ENCODE peak calls at places on chromosomes 5 and 9, in five cellular contexts. One of them, this sample, is unnamed.

GRCh38 chr9:72983056-72983455 is 30.2 kb upstream of the ALDH1A1 start:
- DNase-seq in IMR-90: no peak
- DNase-seq in SK-N-SH: no peak
- DNase-seq in A549: no peak
- DNase-seq in mesenchymal stem cell: no peak
- DNase-seq in this sample: no peak

GRCh38 chr5:157449011-157449723 is 10.8 kb upstream of the NIPAL4 start:
- DNase-seq in IMR-90: no peak
- DNase-seq in SK-N-SH: peak
- DNase-seq in A549: no peak
- DNase-seq in mesenchymal stem cell: no peak
- DNase-seq in this sample: no peak

GRCh38 chr5:81519217-81519905 is 125.4 kb upstream of the ACOT12 start:
- DNase-seq in IMR-90: no peak
- DNase-seq in SK-N-SH: no peak
- DNase-seq in A549: no peak
- DNase-seq in mesenchymal stem cell: no peak
- DNase-seq in this sample: no peak

GRCh38 chr5:1701884-1702283 is 97.8 kb downstream of the MRPL36 start:
- DNase-seq in IMR-90: no peak
- DNase-seq in SK-N-SH: no peak
- DNase-seq in A549: no peak
- DNase-seq in mesenchymal stem cell: no peak
- DNase-seq in this sample: no peak

GRCh38 chr9:130689937-130690700 is 3.5 kb upstream of the EXOSC2 start:
- DNase-seq in IMR-90: peak
- DNase-seq in SK-N-SH: peak
- DNase-seq in A549: peak
- DNase-seq in mesenchymal stem cell: peak
- DNase-seq in this sample: peak

GRCh38 chr9:110765926-110766325 is 97.3 kb downstream of the MUSK start:
- DNase-seq in IMR-90: no peak
- DNase-seq in SK-N-SH: no peak
- DNase-seq in A549: no peak
- DNase-seq in mesenchymal stem cell: no peak
- DNase-seq in this sample: no peak

GRCh38 chr9:120014751-120015235 is 565.2 kb downstream of the CDK5RAP2 start:
- DNase-seq in IMR-90: no peak
- DNase-seq in SK-N-SH: no peak
- DNase-seq in A549: no peak
- DNase-seq in mesenchymal stem cell: no peak
- DNase-seq in this sample: no peak

GRCh38 chr9:6829027-6829426 is 71.3 kb downstream of the KDM4C start:
- DNase-seq in IMR-90: peak
- DNase-seq in SK-N-SH: no peak
- DNase-seq in A549: peak
- DNase-seq in mesenchymal stem cell: peak
- DNase-seq in this sample: no peak

GRCh38 chr9:33690156-33690908 is 105.0 kb upstream of the PRSS3 start:
- DNase-seq in IMR-90: no peak
- DNase-seq in SK-N-SH: no peak
- DNase-seq in A549: no peak
- DNase-seq in mesenchymal stem cell: no peak
- DNase-seq in this sample: no peak

GRCh38 chr5:167064199-167064811 is 1227.1 kb upstream of the WWC1 start:
- DNase-seq in IMR-90: no peak
- DNase-seq in SK-N-SH: no peak
- DNase-seq in A549: no peak
- DNase-seq in mesenchymal stem cell: no peak
- DNase-seq in this sample: no peak

GRCh38 chr5:140926211-140926902 is at the start of gene PCDHAC1:
- DNase-seq in IMR-90: no peak
- DNase-seq in SK-N-SH: peak
- DNase-seq in A549: peak
- DNase-seq in mesenchymal stem cell: peak
- DNase-seq in this sample: peak

GRCh38 chr9:79617395-79617794 is 45.6 kb downstream of the TLE4 start:
- DNase-seq in IMR-90: peak
- DNase-seq in SK-N-SH: no peak
- DNase-seq in A549: no peak
- DNase-seq in mesenchymal stem cell: no peak
- DNase-seq in this sample: no peak

DNA sequence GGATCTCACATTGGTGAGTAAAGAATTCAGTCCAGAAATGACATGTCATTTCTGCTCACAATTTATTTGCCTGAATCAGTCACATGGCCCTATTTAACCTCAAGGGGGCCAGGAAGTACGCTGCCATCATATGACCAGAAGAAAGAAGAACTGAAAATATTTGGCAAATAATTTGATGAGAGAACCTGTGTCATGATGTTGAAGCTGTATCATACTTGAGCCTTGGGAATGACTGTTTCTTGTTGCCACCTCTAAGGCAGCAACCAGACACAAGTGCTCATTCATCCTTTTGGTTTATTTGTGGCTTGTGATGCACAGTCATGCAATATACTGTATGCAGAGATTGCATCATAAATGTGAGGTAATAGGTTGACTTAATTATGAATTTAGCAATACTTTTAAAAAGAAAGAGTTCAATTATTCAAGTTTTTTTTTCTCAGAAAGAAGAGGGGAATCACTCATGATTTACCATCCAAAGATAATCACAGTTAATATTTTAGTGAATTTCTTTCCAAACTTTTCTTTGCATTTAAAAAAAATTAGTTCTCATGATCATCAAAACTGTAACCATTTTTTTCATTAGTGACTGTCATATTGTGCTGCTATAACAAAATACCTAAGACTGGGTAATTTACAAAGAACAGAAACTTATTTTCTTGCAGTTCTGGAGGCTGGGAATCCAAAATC is 8.2 kb upstream of the ZFYVE16 start:
- DNase-seq in IMR-90: peak
- DNase-seq in SK-N-SH: peak
- DNase-seq in A549: peak
- DNase-seq in mesenchymal stem cell: peak
- DNase-seq in this sample: peak
- H3K4me2 ChIP-seq in IMR-90: no peak
- H3K4me2 ChIP-seq in SK-N-SH: no peak
- H3K4me2 ChIP-seq in A549: peak
- H3K4me2 ChIP-seq in mesenchymal stem cell: no peak
- H3K4me2 ChIP-seq in this sample: peak

GRCh38 chr9:134364391-134365114 is 38.3 kb downstream of the RXRA start:
- DNase-seq in IMR-90: no peak
- DNase-seq in SK-N-SH: no peak
- DNase-seq in A549: no peak
- DNase-seq in mesenchymal stem cell: no peak
- DNase-seq in this sample: no peak

GRCh38 chr9:134363450-134363849 is 37.2 kb downstream of the RXRA start:
- DNase-seq in IMR-90: no peak
- DNase-seq in SK-N-SH: no peak
- DNase-seq in A549: no peak
- DNase-seq in mesenchymal stem cell: no peak
- DNase-seq in this sample: no peak

GRCh38 chr9:134366223-134367031 is 40.2 kb downstream of the RXRA start:
- DNase-seq in IMR-90: peak
- DNase-seq in SK-N-SH: peak
- DNase-seq in A549: peak
- DNase-seq in mesenchymal stem cell: peak
- DNase-seq in this sample: peak

GRCh38 chr9:134365791-134366222 is 39.6 kb downstream of the RXRA start:
- DNase-seq in IMR-90: no peak
- DNase-seq in SK-N-SH: peak
- DNase-seq in A549: peak
- DNase-seq in mesenchymal stem cell: no peak
- DNase-seq in this sample: peak

DNA sequence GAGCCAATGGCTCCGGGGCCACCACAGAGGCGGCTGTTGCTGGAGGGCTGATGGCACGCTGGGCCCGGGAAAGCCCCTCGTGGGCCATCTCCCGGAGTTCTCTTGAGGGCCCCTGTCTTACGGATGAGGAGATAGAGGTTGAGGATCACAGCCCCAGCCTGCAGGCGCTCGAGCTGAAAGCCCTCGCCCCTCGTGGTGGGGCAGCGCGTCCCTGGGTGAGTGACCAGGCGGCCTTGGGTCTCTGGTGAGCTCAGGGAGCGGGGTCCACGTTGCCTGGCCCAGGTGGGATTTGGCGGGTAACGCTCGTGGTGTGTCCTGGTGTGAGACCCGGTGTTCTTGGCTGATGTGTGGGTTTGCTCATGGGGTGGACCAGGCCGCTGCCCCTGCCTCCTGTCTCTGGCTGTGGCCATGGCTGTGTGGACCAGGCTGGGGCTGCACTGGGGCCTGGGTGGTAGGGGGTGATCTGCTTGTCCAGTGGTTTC is 38.9 kb downstream of the RXRA start:
- DNase-seq in IMR-90: no peak
- DNase-seq in SK-N-SH: no peak
- DNase-seq in A549: no peak
- DNase-seq in mesenchymal stem cell: no peak
- DNase-seq in this sample: no peak
- H3K4me2 ChIP-seq in IMR-90: no peak
- H3K4me2 ChIP-seq in SK-N-SH: peak
- H3K4me2 ChIP-seq in A549: peak
- H3K4me2 ChIP-seq in mesenchymal stem cell: no peak
- H3K4me2 ChIP-seq in this sample: no peak

DNA sequence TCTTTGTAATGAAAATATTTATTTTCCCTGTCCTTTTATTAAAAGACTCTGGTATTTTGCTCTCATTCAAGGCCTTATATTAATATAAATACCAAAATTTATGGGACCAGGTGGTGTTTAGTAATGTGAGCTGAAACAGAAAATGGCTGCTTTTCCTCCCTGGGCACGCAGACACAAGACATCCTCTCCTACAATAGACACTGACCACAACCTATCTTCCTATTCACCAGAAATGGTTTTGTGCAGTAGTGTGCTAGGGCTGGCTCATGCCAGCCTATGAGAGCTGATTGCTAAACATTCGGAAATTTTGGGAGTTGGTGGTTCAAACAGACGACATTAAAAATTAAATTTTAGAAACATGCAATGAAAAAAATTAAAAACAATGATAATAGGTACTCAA is 338.2 kb downstream of the BNC2 start:
- DNase-seq in IMR-90: no peak
- DNase-seq in SK-N-SH: no peak
- DNase-seq in A549: no peak
- DNase-seq in mesenchymal stem cell: no peak
- DNase-seq in this sample: no peak
- H3K4me2 ChIP-seq in IMR-90: peak
- H3K4me2 ChIP-seq in SK-N-SH: peak
- H3K4me2 ChIP-seq in A549: peak
- H3K4me2 ChIP-seq in mesenchymal stem cell: no peak
- H3K4me2 ChIP-seq in this sample: no peak

DNA sequence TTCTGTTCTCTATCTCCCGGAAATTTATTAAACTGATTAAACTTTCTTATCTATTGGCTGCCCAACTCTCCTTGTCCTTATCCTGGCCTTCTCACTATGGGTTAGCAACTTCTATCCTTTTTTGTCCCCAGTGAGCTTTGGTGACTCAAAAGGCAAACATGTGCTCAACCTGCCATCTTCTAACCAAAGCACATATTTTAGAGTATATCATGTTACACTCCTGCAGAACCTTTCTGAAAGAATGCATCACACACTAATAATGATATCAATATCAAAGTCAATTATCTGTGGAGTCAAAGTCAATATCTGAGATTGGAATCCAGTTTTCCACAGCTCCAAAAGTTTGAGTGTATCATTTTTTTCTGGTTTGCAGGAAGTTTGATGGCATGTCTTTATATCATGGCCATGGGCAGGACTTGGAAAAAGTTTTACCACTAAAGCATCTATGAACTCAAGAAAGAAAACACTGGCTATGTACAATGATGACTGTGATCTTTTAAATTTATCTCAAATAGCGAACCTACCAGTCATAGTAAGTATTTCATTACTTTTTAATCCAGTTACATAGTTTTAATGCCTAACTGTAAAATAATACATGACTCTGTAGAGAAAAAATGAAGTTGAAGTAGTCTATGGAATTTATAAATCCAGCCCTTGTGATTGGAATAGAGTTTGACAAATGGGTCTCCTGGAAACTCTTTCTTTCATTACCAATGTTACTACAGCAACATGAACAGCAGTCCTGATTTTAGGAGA is 166.8 kb downstream of the DROSHA start:
- DNase-seq in IMR-90: peak
- DNase-seq in SK-N-SH: no peak
- DNase-seq in A549: no peak
- DNase-seq in mesenchymal stem cell: no peak
- DNase-seq in this sample: no peak
- H3K4me2 ChIP-seq in IMR-90: peak
- H3K4me2 ChIP-seq in SK-N-SH: peak
- H3K4me2 ChIP-seq in A549: no peak
- H3K4me2 ChIP-seq in mesenchymal stem cell: no peak
- H3K4me2 ChIP-seq in this sample: no peak

DNA sequence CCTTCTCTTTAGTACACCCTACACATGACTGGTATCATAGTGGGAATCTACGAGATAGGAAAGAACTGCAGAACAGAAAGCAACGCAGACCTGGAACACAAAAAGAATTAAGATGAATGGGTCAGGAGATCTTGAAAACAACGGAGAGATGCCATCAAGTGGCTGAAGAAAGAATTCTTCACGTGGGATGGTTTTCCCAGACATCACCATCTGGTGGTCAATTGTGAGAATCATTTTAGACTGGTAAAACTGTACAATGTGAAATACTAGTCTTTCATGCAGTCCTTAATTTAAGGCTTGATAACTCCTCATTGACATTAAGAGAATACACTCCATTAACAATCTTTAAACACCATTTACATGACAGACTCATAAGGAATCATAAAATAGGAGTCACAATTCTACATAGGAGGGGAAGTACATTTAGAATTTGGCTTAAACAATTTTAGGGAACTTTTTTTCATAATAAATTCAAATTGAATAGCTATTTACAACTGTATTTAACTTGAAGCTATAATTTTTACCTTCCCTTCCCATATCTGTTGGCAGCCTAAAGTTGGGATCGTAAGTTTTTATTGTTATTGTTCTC is 128.4 kb upstream of the TRPM3 start:
- DNase-seq in IMR-90: peak
- DNase-seq in SK-N-SH: peak
- DNase-seq in A549: peak
- DNase-seq in mesenchymal stem cell: peak
- DNase-seq in this sample: peak
- H3K4me2 ChIP-seq in IMR-90: no peak
- H3K4me2 ChIP-seq in SK-N-SH: no peak
- H3K4me2 ChIP-seq in A549: no peak
- H3K4me2 ChIP-seq in mesenchymal stem cell: no peak
- H3K4me2 ChIP-seq in this sample: no peak

DNA sequence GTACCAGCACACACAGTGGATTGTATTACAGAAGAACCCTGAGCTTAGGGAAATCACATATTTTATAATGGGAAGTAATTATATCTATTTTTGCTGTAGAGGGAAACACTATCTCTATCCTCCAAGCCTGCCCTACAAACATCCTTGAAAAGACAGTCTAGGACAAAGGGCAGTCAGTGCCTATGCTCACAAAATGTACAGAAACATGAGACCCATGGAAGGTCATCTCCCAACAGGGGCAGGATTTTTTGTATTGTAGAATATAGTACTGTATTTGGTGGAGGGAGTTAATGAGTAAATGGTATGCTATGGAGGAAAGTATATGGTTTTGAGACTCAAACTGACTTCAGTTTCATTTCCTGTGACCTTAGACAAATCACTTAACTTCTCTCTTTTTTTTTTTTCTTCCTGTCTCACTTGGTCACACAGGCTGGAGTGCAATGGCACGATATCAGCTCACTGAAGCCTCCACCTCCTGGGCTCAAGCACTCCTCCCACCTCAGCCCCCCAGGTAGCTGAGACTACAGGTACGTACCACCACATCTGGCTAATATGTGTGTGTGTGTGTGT is 5.8 kb upstream of the RAB14 start:
- DNase-seq in IMR-90: no peak
- DNase-seq in SK-N-SH: no peak
- DNase-seq in A549: no peak
- DNase-seq in mesenchymal stem cell: no peak
- DNase-seq in this sample: no peak
- H3K4me2 ChIP-seq in IMR-90: no peak
- H3K4me2 ChIP-seq in SK-N-SH: no peak
- H3K4me2 ChIP-seq in A549: no peak
- H3K4me2 ChIP-seq in mesenchymal stem cell: no peak
- H3K4me2 ChIP-seq in this sample: no peak

This sample was measured in K562.